ENCODE peak calls at places on chromosomes 7 and 10, in four cellular contexts. One of them, this sample, is unnamed.

GRCh38 chr10:62005281-62005680 is 103.8 kb downstream of the ARID5B start:
- DNase-seq in uterus: no peak
- DNase-seq in MM.1S: no peak
- DNase-seq in H1: no peak
- DNase-seq in this sample: no peak

GRCh38 chr7:77235280-77235679 is 35.7 kb upstream of the FGL2 start:
- DNase-seq in uterus: no peak
- DNase-seq in MM.1S: no peak
- DNase-seq in H1: no peak
- DNase-seq in this sample: no peak

GRCh38 chr7:23473848-23474097 is 3.5 kb upstream of the IGF2BP3 start:
- DNase-seq in uterus: no peak
- DNase-seq in MM.1S: no peak
- DNase-seq in H1: no peak
- DNase-seq in this sample: no peak

GRCh38 chr7:90965211-90965610 is 299.0 kb upstream of the FZD1 start:
- DNase-seq in uterus: no peak
- DNase-seq in MM.1S: no peak
- DNase-seq in H1: no peak
- DNase-seq in this sample: no peak

GRCh38 chr10:102230861-102231356 is 4.8 kb downstream of the ELOVL3 start:
- DNase-seq in uterus: peak; percentile 20
- DNase-seq in MM.1S: peak; percentile 32
- DNase-seq in H1: peak; percentile 84
- DNase-seq in this sample: no peak

GRCh38 chr7:132380065-132380464 is 196.2 kb downstream of the PLXNA4 start:
- DNase-seq in uterus: peak; percentile 48
- DNase-seq in MM.1S: no peak
- DNase-seq in H1: no peak
- DNase-seq in this sample: no peak

GRCh38 chr7:37247881-37248280 is 200.8 kb downstream of the ELMO1 start:
- DNase-seq in uterus: no peak
- DNase-seq in MM.1S: no peak
- DNase-seq in H1: no peak
- DNase-seq in this sample: no peak

GRCh38 chr7:36777855-36778254 is 53.6 kb upstream of the AOAH start:
- DNase-seq in uterus: no peak
- DNase-seq in MM.1S: no peak
- DNase-seq in H1: no peak
- DNase-seq in this sample: no peak

GRCh38 chr7:151142686-151143040 is 24.8 kb downstream of the GBX1 start:
- DNase-seq in uterus: no peak
- DNase-seq in MM.1S: no peak
- DNase-seq in H1: no peak
- DNase-seq in this sample: no peak

GRCh38 chr7:139909379-139910050 is 80.5 kb downstream of the TBXAS1 start:
- DNase-seq in uterus: no peak
- DNase-seq in MM.1S: no peak
- DNase-seq in H1: no peak
- DNase-seq in this sample: no peak

GRCh38 chr7:3159039-3159438 is 115.4 kb upstream of the CARD11 start:
- DNase-seq in uterus: no peak
- DNase-seq in MM.1S: no peak
- DNase-seq in H1: no peak
- DNase-seq in this sample: no peak

GRCh38 chr7:48384180-48384752 is 213.0 kb downstream of the ABCA13 start:
- DNase-seq in uterus: no peak
- DNase-seq in MM.1S: no peak
- DNase-seq in H1: no peak
- DNase-seq in this sample: no peak

GRCh38 chr7:48390381-48391327 is 219.4 kb downstream of the ABCA13 start:
- DNase-seq in uterus: no peak
- DNase-seq in MM.1S: no peak
- DNase-seq in H1: no peak
- DNase-seq in this sample: no peak

GRCh38 chr7:48387916-48388315 is 216.7 kb downstream of the ABCA13 start:
- DNase-seq in uterus: no peak
- DNase-seq in MM.1S: no peak
- DNase-seq in H1: no peak
- DNase-seq in this sample: no peak

GRCh38 chr7:48388922-48389321 is 217.7 kb downstream of the ABCA13 start:
- DNase-seq in uterus: no peak
- DNase-seq in MM.1S: no peak
- DNase-seq in H1: no peak
- DNase-seq in this sample: no peak

DNA sequence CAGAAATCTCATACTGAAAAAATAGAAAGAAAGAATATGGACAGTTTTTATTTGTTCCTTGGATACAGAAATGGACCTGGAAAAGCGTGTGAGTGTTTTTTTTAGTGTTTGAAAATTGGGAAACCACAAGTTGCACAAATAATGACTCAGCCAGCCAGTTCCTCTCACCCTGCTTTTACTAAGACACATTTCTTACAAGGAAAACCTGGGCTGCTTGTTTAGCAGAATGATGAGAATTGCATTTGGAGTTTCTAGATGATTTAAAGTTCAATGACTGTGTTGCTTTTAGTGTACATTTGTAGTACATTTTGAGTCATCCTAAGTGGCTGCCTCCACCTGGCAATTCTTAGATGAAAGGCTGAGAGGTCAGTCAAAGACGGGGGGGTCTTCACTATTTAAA is 218.7 kb downstream of the ABCA13 start:
- DNase-seq in uterus: no peak
- DNase-seq in MM.1S: no peak
- DNase-seq in H1: no peak
- DNase-seq in this sample: no peak
- H3K4me3 ChIP-seq in uterus: no peak overlapping the region
- H3K4me3 ChIP-seq in MM.1S: no peak overlapping the region
- H3K4me3 ChIP-seq in H1: no peak overlapping the region
- H3K4me3 ChIP-seq in this sample: no peak overlapping the region

GRCh38 chr10:21513035-21513434 is 12.4 kb downstream of the SKIDA1 start:
- DNase-seq in uterus: no peak
- DNase-seq in MM.1S: no peak
- DNase-seq in H1: no peak
- DNase-seq in this sample: no peak

GRCh38 chr10:21509391-21510217 is 15.9 kb downstream of the SKIDA1 start:
- DNase-seq in uterus: no peak
- DNase-seq in MM.1S: no peak
- DNase-seq in H1: peak; percentile 75
- DNase-seq in this sample: no peak

GRCh38 chr10:21508987-21509334 is 16.5 kb downstream of the SKIDA1 start:
- DNase-seq in uterus: no peak
- DNase-seq in MM.1S: no peak
- DNase-seq in H1: peak; percentile 72
- DNase-seq in this sample: no peak

GRCh38 chr10:21511931-21512330 is 13.6 kb downstream of the SKIDA1 start:
- DNase-seq in uterus: no peak
- DNase-seq in MM.1S: no peak
- DNase-seq in H1: no peak
- DNase-seq in this sample: no peak

GRCh38 chr10:21510218-21511070 is 15.0 kb downstream of the SKIDA1 start:
- DNase-seq in uterus: no peak
- DNase-seq in MM.1S: no peak
- DNase-seq in H1: peak; percentile 81
- DNase-seq in this sample: no peak
- H3K4me3 ChIP-seq in uterus: peak overlapping the region; percentile 46
- H3K4me3 ChIP-seq in MM.1S: no peak overlapping the region
- H3K4me3 ChIP-seq in H1: peak overlapping the region; percentile 69
- H3K4me3 ChIP-seq in this sample: peak overlapping the region; percentile 71

GRCh38 chr10:78974409-78975317 is 94.1 kb upstream of the ZMIZ1 start:
- DNase-seq in uterus: peak; percentile 72
- DNase-seq in MM.1S: peak; percentile 31
- DNase-seq in H1: peak; percentile 70
- DNase-seq in this sample: peak; percentile 84
- H3K4me3 ChIP-seq in uterus: peak overlapping the region; percentile 42
- H3K4me3 ChIP-seq in MM.1S: peak overlapping the region; percentile 66
- H3K4me3 ChIP-seq in H1: peak overlapping the region; percentile 58
- H3K4me3 ChIP-seq in this sample: peak overlapping the region; percentile 78

DNA sequence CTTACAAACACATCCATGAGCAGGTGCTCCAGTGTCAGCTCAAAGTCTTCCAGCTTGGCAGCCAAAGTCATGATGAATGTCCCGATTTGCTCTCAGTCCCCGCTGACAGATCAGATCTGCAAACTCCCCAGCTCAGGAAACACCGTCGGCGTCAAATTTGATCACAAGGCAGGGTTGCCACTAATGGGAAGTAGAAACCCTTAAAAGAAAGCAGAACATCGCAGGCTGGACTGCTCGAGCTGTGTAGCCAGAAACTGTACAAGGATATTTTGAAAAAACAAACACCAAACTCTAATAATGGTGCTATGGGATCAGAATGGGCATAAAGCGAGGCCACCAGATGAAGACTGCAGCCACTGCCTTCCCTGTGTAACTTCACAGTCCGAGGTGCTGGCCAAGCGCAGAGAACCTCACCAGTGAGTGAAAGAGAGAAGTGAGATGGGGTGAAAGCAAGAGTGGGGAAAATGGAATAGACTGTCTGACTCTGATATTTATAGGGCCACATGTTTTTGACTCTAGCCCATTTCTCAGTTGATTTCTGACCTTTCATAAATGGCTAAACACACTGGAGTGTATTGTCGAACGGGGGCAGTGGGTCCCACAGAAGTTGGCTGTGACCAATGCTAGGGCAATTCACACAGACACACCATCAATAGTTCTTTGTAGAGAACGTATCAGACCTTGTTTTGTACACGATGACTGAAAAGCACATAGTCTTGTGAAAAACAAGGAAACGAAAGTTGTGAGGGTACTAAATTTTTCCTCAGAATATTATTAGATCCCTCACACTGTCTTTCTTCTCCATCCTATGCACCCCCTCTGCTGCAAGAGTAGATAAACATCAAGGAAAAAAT is 306.1 kb downstream of the FRMD4A start:
- DNase-seq in uterus: no peak
- DNase-seq in MM.1S: no peak
- DNase-seq in H1: no peak
- DNase-seq in this sample: no peak
- H3K4me3 ChIP-seq in uterus: no peak overlapping the region
- H3K4me3 ChIP-seq in MM.1S: no peak overlapping the region
- H3K4me3 ChIP-seq in H1: no peak overlapping the region
- H3K4me3 ChIP-seq in this sample: peak overlapping the region; percentile 2

DNA sequence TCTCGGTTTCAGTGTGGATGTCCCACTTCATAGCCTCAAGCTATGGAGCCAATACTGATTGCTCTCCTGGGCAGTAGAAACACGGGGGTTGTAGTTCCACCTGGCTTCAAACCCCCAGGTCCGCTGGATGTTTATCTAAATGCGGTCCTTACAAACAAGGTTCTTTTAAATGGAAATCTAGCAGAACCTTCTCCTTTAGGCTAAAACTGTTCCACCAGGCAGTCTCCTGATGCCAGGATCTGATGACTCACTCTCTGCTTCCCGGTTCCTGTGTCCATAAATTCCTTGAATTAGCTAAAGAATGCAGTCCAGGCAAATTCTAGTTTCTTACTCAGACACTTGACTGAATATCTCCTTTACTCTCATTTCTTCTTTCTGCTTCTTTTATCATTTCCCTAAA is 108.4 kb upstream of the FAM3C start:
- DNase-seq in uterus: peak; percentile 34
- DNase-seq in MM.1S: no peak
- DNase-seq in H1: no peak
- DNase-seq in this sample: no peak
- H3K4me3 ChIP-seq in uterus: no peak overlapping the region
- H3K4me3 ChIP-seq in MM.1S: no peak overlapping the region
- H3K4me3 ChIP-seq in H1: no peak overlapping the region
- H3K4me3 ChIP-seq in this sample: no peak overlapping the region

GRCh38 chr7:106595922-106596321 is 65.0 kb downstream of the CCDC71L start:
- DNase-seq in uterus: no peak
- DNase-seq in MM.1S: no peak
- DNase-seq in H1: no peak
- DNase-seq in this sample: no peak

GRCh38 chr7:106599343-106599698 is 61.6 kb downstream of the CCDC71L start:
- DNase-seq in uterus: no peak
- DNase-seq in MM.1S: no peak
- DNase-seq in H1: no peak
- DNase-seq in this sample: no peak

GRCh38 chr7:106598663-106599342 is 62.2 kb downstream of the CCDC71L start:
- DNase-seq in uterus: peak; percentile 22
- DNase-seq in MM.1S: peak; percentile 91
- DNase-seq in H1: peak; percentile 52
- DNase-seq in this sample: no peak

GRCh38 chr7:106597014-106597413 is 63.9 kb downstream of the CCDC71L start:
- DNase-seq in uterus: no peak
- DNase-seq in MM.1S: no peak
- DNase-seq in H1: no peak
- DNase-seq in this sample: no peak

GRCh38 chr7:106597751-106598619 is 63.0 kb downstream of the CCDC71L start:
- DNase-seq in uterus: no peak
- DNase-seq in MM.1S: no peak
- DNase-seq in H1: no peak
- DNase-seq in this sample: no peak
- H3K4me3 ChIP-seq in uterus: no peak overlapping the region
- H3K4me3 ChIP-seq in MM.1S: peak overlapping the region; percentile 16
- H3K4me3 ChIP-seq in H1: peak overlapping the region; percentile 53
- H3K4me3 ChIP-seq in this sample: peak overlapping the region; percentile 67

This sample was measured in thoracic aorta.